ENCODE peak calls at places on chromosomes 12 and 14, in six cellular contexts. H is tibial artery, B is breast epithelium, V is HCT116, C is dorsolateral prefrontal cortex, Z is AG09309. Q is an unnamed sample.

GRCh38 chr12:68451261-68452091 is 119.3 kb upstream of the MDM1 start:
- DNase-seq in Z (peak), H (no peak), C (peak), B (no peak), V (no peak), Q (peak)

GRCh38 chr12:129773170-129773493 is 130.7 kb downstream of the TMEM132D start:
- DNase-seq in V (no peak), B (no peak), Z (no peak), H (no peak), C (peak), Q (no peak)

GRCh38 chr14:37036669-37037341 is 135.6 kb downstream of the SLC25A21 start:
- DNase-seq in B (no peak), Z (no peak), V (no peak), C (no peak), H (no peak), Q (no peak)

GRCh38 chr12:114954626-114955025 is 270.7 kb upstream of the TBX3 start:
- DNase-seq in B (no peak), C (no peak), V (no peak), H (no peak), Z (no peak), Q (no peak)

GRCh38 chr12:68113644-68114043 is 45.9 kb downstream of the IFNG start:
- DNase-seq in H (no peak), C (no peak), Z (no peak), V (peak), B (no peak), Q (no peak)

GRCh38 chr14:91252901-91253794 is 8.6 kb upstream of the GPR68 start:
- DNase-seq in Z (no peak), H (no peak), B (no peak), V (no peak), C (peak), Q (peak)

GRCh38 chr12:51218607-51219161 is 822 bp upstream of the POU6F1 start:
- DNase-seq in H (peak), C (no peak), Z (no peak), B (no peak), V (no peak), Q (no peak)

GRCh38 chr12:91367234-91367849 is 184.7 kb upstream of the DCN start:
- DNase-seq in Z (no peak), V (peak), H (no peak), B (no peak), C (no peak), Q (peak)

GRCh38 chr12:85179680-85180300 is 100.2 kb upstream of the ALX1 start:
- DNase-seq in C (no peak), H (no peak), V (no peak), Z (no peak), B (no peak), Q (no peak)

GRCh38 chr12:121949643-121950397 is 31.4 kb downstream of the CFAP251 start:
- DNase-seq in V (no peak), B (no peak), C (no peak), H (no peak), Z (peak), Q (no peak)

GRCh38 chr12:94145231-94145979 is 3.0 kb upstream of the PLXNC1 start:
- DNase-seq in B (no peak), C (no peak), Z (peak), H (no peak), V (peak), Q (no peak)

GRCh38 chr12:116650585-116650984 is 87.3 kb downstream of the SPRING1 start:
- DNase-seq in H (no peak), B (no peak), V (no peak), Z (no peak), C (no peak), Q (no peak)

GRCh38 chr12:81468206-81468605 is 290.9 kb downstream of the PPFIA2 start:
- DNase-seq in V (no peak), C (no peak), Z (peak), B (no peak), H (no peak), Q (no peak)

GRCh38 chr14:85587152-85587697 is 57.3 kb downstream of the FLRT2 start:
- DNase-seq in Z (no peak), H (no peak), B (no peak), C (no peak), V (no peak), Q (no peak)

GRCh38 chr12:58105225-58106119 is 164.1 kb downstream of the ATP23 start:
- DNase-seq in B (no peak), Z (no peak), V (no peak), H (no peak), C (no peak), Q (no peak)
- TF ChIP-seq CTCF in B (peak), Z (peak), V (peak), H (no peak), C (no peak), Q (no peak)

DNA sequence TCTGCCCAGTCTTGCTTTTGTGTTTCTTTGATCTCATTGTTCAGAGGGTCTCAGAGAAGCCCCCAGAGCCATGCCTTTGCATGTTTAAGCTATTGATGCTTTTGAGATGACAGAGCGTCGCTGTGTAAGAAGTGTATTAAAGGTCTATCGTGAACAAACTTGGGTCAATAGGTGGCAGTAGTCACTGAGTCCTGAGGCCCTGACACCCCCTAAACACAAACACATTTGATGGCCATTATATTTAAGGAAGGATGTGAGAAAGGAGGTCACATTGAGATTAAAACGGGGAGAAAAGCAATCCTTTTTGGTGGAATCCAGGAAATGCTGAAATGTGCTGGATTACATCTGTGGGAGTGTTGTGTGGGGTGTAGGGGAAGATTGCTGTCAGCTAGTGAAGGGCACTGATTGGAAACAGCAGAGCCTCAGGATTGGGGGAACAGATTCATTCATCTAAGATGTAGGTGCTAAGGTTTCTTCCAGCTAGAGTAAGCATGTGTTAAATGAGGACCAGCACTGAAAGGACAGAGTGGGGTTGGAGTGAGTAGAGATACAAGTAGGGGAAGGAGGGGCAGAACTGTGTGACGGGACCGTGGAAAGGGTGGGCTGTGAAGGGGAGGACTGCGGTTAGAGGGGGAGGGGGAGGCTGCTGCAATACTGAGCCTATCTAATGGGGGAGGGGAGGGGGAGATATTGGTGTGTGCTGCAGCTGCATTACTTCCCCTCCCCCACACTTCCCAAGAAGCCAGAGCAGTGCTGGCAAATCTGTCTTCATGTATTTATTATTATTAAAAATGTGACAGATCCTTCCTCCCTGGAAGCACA is 12.7 kb downstream of the NGDN start:
- DNase-seq in B (no peak), H (no peak), V (no peak), Z (no peak), C (no peak), Q (no peak)
- TF ChIP-seq CTCF in B (no peak), H (no peak), V (no peak), Z (no peak), C (no peak), Q (no peak)

DNA sequence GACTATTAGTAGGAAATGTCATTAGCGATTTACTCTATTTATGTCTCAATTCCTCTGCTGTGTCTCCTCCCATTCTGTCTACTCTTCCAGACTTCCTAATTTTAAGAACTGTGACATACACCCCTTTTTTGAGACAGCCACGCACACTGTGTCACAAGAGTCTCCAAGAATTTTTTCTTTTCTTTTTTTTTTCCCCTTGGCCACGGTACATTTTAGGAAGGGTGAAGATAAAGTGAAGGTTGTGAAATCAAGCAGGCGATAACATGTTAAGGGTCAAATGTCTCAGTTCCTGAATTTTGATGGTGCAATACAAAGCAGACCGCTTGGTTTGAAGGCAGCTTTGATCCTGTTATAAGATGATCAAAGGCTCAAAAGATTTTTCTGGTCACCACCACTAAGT is 4.3 kb downstream of the OLR1 start:
- DNase-seq in V (no peak), H (no peak), B (no peak), C (no peak), Z (no peak), Q (no peak)
- TF ChIP-seq CTCF in V (no peak), H (no peak), B (no peak), C (no peak), Z (no peak), Q (no peak)

GRCh38 chr12:82519508-82519907 is 161.2 kb downstream of the METTL25 start:
- DNase-seq in H (no peak), B (no peak), Z (no peak), C (no peak), V (no peak), Q (no peak)

GRCh38 chr12:82517808-82518207 is 159.5 kb downstream of the METTL25 start:
- DNase-seq in C (no peak), B (no peak), V (no peak), H (no peak), Z (no peak), Q (no peak)

GRCh38 chr12:82522762-82523161 is 163.9 kb upstream of the TMTC2 start:
- DNase-seq in V (no peak), Z (no peak), C (no peak), H (no peak), B (no peak), Q (no peak)

GRCh38 chr12:82522285-82522684 is 164.0 kb downstream of the METTL25 start:
- DNase-seq in C (no peak), B (no peak), Z (no peak), H (no peak), V (no peak), Q (no peak)

GRCh38 chr12:82517027-82517426 is 158.7 kb downstream of the METTL25 start:
- DNase-seq in B (no peak), H (no peak), V (peak), C (no peak), Z (no peak), Q (no peak)
- TF ChIP-seq CTCF in B (no peak), H (no peak), V (peak), C (no peak), Z (peak), Q (peak)

DNA sequence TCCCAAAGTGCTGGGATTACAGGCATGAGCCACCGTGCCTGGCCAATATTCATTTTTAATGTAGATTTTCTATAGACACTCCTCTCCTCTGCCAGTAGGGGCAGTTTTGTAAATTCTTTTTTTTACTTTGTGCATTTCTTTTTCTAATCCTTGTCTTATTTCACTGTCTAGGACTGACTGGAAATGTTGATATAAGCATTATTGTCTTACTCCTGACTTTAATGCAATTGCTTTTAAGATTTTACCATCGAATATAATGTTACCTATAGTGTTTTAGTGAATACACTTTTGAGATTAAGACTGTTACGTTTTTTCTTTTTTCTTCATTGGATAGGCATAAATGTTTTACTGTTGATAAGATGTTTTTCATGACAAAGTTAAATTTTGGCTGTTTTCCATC is 35.4 kb upstream of the EMP1 start:
- DNase-seq in C (no peak), Z (no peak), B (no peak), H (no peak), V (no peak), Q (no peak)
- TF ChIP-seq CTCF in C (no peak), Z (peak), B (no peak), H (no peak), V (peak), Q (no peak)

DNA sequence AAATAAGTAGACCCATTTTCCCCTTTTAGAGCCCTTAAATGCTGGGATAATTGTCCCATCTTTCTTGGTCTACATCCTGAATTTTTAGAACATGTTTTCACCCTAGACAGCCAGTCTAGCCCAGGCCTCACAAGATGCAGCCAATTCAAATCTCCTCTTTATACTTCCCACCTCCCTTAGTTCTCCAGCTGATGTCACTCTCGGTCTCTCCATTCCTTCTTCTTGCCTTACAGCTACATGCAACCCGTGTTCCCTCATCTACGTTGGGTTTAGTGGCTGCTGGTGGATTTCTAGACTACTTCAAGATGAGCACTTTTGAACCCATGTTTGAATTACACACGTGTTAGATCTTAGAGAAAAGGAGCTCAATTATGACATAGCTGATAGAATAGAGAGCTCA is 132.0 kb downstream of the PPM1H start:
- DNase-seq in Z (no peak), V (no peak), B (no peak), H (no peak), C (no peak), Q (no peak)
- TF ChIP-seq CTCF in Z (peak), V (no peak), B (no peak), H (no peak), C (no peak), Q (no peak)

DNA sequence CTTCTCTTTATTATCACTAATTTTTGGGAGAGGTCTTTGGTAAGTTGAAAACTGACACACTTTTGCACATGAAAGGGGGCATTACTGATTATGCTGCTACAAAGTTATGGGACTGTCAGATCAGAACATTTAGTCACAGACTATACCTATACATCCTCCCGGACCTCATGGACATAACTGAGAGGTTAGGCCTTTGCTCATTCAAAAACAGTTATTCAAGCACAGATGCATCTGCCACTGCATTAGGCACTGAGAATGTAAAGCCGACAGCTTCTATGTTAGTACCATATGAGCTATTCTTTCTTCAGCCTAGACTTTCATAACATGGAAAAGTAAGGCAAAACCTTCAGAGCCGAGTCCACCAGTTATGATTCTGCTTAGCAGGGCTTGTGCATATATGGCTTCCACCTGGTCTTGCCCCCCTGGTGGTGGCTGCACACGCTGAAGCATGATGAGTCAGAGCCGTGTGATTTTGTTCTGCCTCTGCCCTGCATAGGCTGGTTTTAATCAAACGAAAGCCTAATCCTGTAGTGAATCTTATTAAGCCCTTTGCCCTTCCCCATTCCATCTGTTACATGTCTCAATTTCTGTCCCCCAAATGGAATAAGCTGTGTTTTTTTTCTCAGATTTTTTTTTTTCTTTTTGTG is 21.8 kb upstream of the RNU6-8 start:
- DNase-seq in Z (no peak), H (peak), V (no peak), B (no peak), C (peak), Q (no peak)
- TF ChIP-seq CTCF in Z (peak), H (peak), V (peak), B (no peak), C (no peak), Q (no peak)

DNA sequence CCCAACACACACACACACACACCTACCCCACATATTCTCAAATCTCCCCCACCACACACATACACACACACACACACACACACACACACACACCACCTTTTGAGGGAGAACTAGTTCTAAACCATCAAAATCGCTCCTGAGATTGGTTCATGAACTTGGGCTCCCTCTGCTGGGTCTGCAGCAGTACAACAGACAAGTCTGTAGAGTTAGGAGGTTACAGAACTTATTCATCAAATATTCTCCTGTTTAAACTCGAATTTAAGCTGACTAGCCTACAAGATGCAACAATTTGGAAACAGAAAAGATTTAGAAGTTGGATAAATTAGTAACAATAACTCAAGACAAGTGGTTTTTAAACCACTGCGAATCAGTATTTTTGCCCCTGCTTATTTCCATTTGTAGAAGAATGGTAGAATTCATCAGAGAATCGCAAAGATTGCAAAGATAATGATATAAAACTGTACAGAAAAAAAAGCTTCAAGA is 136.4 kb upstream of the USP15 start:
- DNase-seq in H (peak), Z (peak), V (peak), C (peak), B (no peak), Q (peak)
- TF ChIP-seq CTCF in H (peak), Z (peak), V (peak), C (peak), B (peak), Q (peak)

GRCh38 chr14:21057803-21058675 is at the start of gene RNASE8:
- DNase-seq in B (no peak), Z (no peak), C (no peak), H (no peak), V (no peak), Q (no peak)
- TF ChIP-seq CTCF in B (no peak), Z (no peak), C (no peak), H (no peak), V (peak), Q (no peak)

Q was measured in GM13976.